ENCODE peak calls at places on chromosome 17, in nine cellular contexts. Y is GM23248; S is mucosa of gallbladder; E is NCI-H1417; H is A549; U is GM10248; A is coronary artery; J is stimulated activated naive CD8-positive, alpha-beta T cell treated with anti-CD3 and anti-CD28 coated beads, Interleukin-15, Interleukin-2, amounts not matched to agents 100 U/mL and 50 U/mL, for 24 hours; Q is activated CD4-positive, alpha-beta T cell treated with anti-CD3 and anti-CD28 coated beads for 48 hours. R is an unnamed sample.

GRCh38 chr17:81518113-81518784 is 5.7 kb upstream of the ACTG1 start:
- DNase-seq in Y (peak; percentile 52), S (no peak), E (peak; percentile 55), H (no peak), U (no peak), A (no peak), J (no peak), Q (no peak), R (no peak)

GRCh38 chr17:31869797-31870568 is 10.9 kb upstream of the COPRS start:
- DNase-seq in Y (peak; percentile 44), S (no peak), E (no peak), H (no peak), U (no peak), A (no peak), J (no peak), Q (no peak), R (no peak)

GRCh38 chr17:57945999-57946797 is 9.0 kb downstream of the CUEDC1 start:
- DNase-seq in Y (peak; percentile 74), S (no peak), E (no peak), H (no peak), U (no peak), A (no peak), J (no peak), Q (no peak), R (peak; percentile 47)

GRCh38 chr17:68771867-68772515 is 170.8 kb upstream of the FAM20A start:
- DNase-seq in Y (peak; percentile 82), S (peak; percentile 53), E (peak; percentile 66), H (peak; percentile 54), U (peak; percentile 51), A (no peak), J (no peak), Q (no peak), R (peak; percentile 77)

GRCh38 chr17:16911141-16911937 is 60.6 kb downstream of the TNFRSF13B start:
- DNase-seq in Y (no peak), S (no peak), E (no peak), H (no peak), U (no peak), A (no peak), J (no peak), Q (no peak), R (no peak)

GRCh38 chr17:48725294-48726064 is 2.5 kb downstream of the PRAC2 start:
- DNase-seq in Y (no peak), S (no peak), E (no peak), H (no peak), U (no peak), A (no peak), J (no peak), Q (no peak), R (no peak)

GRCh38 chr17:7889166-7889584 is 586 bp downstream of the CHD3 start:
- DNase-seq in Y (peak; percentile 96), S (peak; percentile 92), E (peak; percentile 95), H (peak; percentile 98), U (no peak), A (peak; percentile 95), J (peak; percentile 62), Q (peak; percentile 69), R (no peak)

GRCh38 chr17:67165201-67165600 is 79.8 kb downstream of the HELZ start:
- DNase-seq in Y (no peak), S (no peak), E (no peak), H (no peak), U (no peak), A (no peak), J (no peak), Q (no peak), R (no peak)

GRCh38 chr17:45160505-45161287 is 979 bp upstream of the HEXIM2 start:
- DNase-seq in Y (peak; percentile 82), S (no peak), E (peak; percentile 90), H (peak; percentile 68), U (no peak), A (peak; percentile 88), J (peak; percentile 71), Q (peak; percentile 62), R (peak; percentile 69)

GRCh38 chr17:69466905-69467630 is 52.6 kb downstream of the MAP2K6 start:
- DNase-seq in Y (peak; percentile 22), S (peak; percentile 57), E (peak; percentile 9), H (no peak), U (no peak), A (no peak), J (no peak), Q (no peak), R (no peak)

GRCh38 chr17:83012873-83013778 is 66.3 kb upstream of the METRNL start:
- DNase-seq in Y (no peak), S (no peak), E (no peak), H (no peak), U (no peak), A (no peak), J (no peak), Q (no peak), R (no peak)

GRCh38 chr17:79831367-79832210 is 7.7 kb downstream of the CBX4 start:
- DNase-seq in Y (no peak), S (peak; percentile 77), E (no peak), H (no peak), U (no peak), A (no peak), J (no peak), Q (no peak), R (no peak)

GRCh38 chr17:39014044-39014794 is 47.0 kb upstream of the FBXO47 start:
- DNase-seq in Y (peak; percentile 84), S (no peak), E (no peak), H (no peak), U (no peak), A (no peak), J (no peak), Q (no peak), R (no peak)

GRCh38 chr17:13160790-13161189 is 143.0 kb upstream of the ELAC2 start:
- DNase-seq in Y (no peak), S (no peak), E (no peak), H (no peak), U (no peak), A (no peak), J (no peak), Q (no peak), R (no peak)

GRCh38 chr17:41141361-41141760 is 1.0 kb upstream of the KRTAP4-6 start:
- DNase-seq in Y (no peak), S (no peak), E (no peak), H (no peak), U (no peak), A (no peak), J (no peak), Q (no peak), R (no peak)

GRCh38 chr17:41065829-41066624 is at the start of gene KRTAP2-4:
- DNase-seq in Y (peak; percentile 90), S (no peak), E (no peak), H (peak; percentile 24), U (no peak), A (no peak), J (no peak), Q (no peak), R (no peak)

GRCh38 chr17:37848690-37849616 is 75.3 kb upstream of the TBC1D3K start:
- DNase-seq in Y (peak; percentile 77), S (no peak), E (peak; percentile 30), H (peak; percentile 86), U (peak; percentile 72), A (peak; percentile 12), J (no peak), Q (peak; percentile 36), R (no peak)

GRCh38 chr17:79700574-79700973 is 30.2 kb upstream of the ENPP7 start:
- DNase-seq in Y (no peak), S (no peak), E (no peak), H (no peak), U (no peak), A (no peak), J (no peak), Q (no peak), R (no peak)

GRCh38 chr17:44203731-44204452 is 4.2 kb upstream of the ATXN7L3 start:
- DNase-seq in Y (peak; percentile 74), S (no peak), E (peak; percentile 35), H (peak; percentile 64), U (peak; percentile 52), A (no peak), J (peak; percentile 74), Q (peak; percentile 76), R (peak; percentile 86)

GRCh38 chr17:57432507-57433277 is 176.4 kb downstream of the MSI2 start:
- DNase-seq in Y (no peak), S (no peak), E (no peak), H (no peak), U (no peak), A (no peak), J (no peak), Q (no peak), R (no peak)

GRCh38 chr17:13311301-13311700 is 290.4 kb downstream of the HS3ST3A1 start:
- DNase-seq in Y (peak; percentile 90), S (no peak), E (peak; percentile 0), H (no peak), U (no peak), A (no peak), J (no peak), Q (no peak), R (no peak)

GRCh38 chr17:77509599-77509998 is 368.8 kb downstream of the SEC14L1 start:
- DNase-seq in Y (no peak), S (no peak), E (no peak), H (no peak), U (no peak), A (peak; percentile 4), J (no peak), Q (no peak), R (no peak)

GRCh38 chr17:77155125-77155524 is 14.4 kb downstream of the SEC14L1 start:
- DNase-seq in Y (no peak), S (no peak), E (peak; percentile 7), H (no peak), U (no peak), A (no peak), J (no peak), Q (no peak), R (no peak)

GRCh38 chr17:297758-298157 is 54.8 kb downstream of the RPH3AL start:
- DNase-seq in Y (no peak), S (no peak), E (no peak), H (no peak), U (no peak), A (no peak), J (no peak), Q (no peak), R (no peak)

GRCh38 chr17:40952675-40953074 is 14.1 kb downstream of the KRT39 start:
- DNase-seq in Y (peak; percentile 95), S (no peak), E (no peak), H (no peak), U (no peak), A (no peak), J (no peak), Q (no peak), R (peak; percentile 11)

GRCh38 chr17:27473748-27474609 is 17.7 kb downstream of the KSR1 start:
- DNase-seq in Y (no peak), S (peak; percentile 54), E (no peak), H (no peak), U (peak; percentile 58), A (no peak), J (peak; percentile 83), Q (peak; percentile 88), R (peak; percentile 19)

GRCh38 chr17:1746975-1747543 is 4.4 kb downstream of the SERPINF2 start:
- DNase-seq in Y (no peak), S (no peak), E (peak; percentile 13), H (no peak), U (no peak), A (no peak), J (no peak), Q (no peak), R (no peak)

GRCh38 chr17:27413792-27414191 is 42.5 kb upstream of the KSR1 start:
- DNase-seq in Y (no peak), S (no peak), E (no peak), H (no peak), U (no peak), A (no peak), J (no peak), Q (no peak), R (peak; percentile 15)

GRCh38 chr17:50316016-50316587 is 29.8 kb upstream of the XYLT2 start:
- DNase-seq in Y (no peak), S (no peak), E (peak; percentile 12), H (no peak), U (no peak), A (no peak), J (no peak), Q (no peak), R (peak; percentile 10)

GRCh38 chr17:45162022-45162687 is 480 bp downstream of the HEXIM2 start:
- DNase-seq in Y (peak; percentile 13), S (no peak), E (no peak), H (no peak), U (no peak), A (no peak), J (no peak), Q (no peak), R (no peak)

GRCh38 chr17:8807070-8807550 is 7.9 kb upstream of the MFSD6L start:
- DNase-seq in Y (peak; percentile 36), S (no peak), E (no peak), H (no peak), U (peak; percentile 90), A (no peak), J (no peak), Q (no peak), R (peak; percentile 39)

R was measured in NAMALWA.